ENCODE peak calls at places on chromosomes 3 and 15, in four cellular contexts. W, J, M and C are unnamed samples.

GRCh38 chr3:126916546-126916945 is 66.4 kb upstream of the PLXNA1 start:
- DNase-seq in W (no peak), J (no peak), M (no peak), C (no peak)

GRCh38 chr3:8328971-8329370 is 172.7 kb upstream of the LMCD1 start:
- DNase-seq in W (no peak), J (no peak), M (no peak), C (no peak)

GRCh38 chr3:38059597-38059996 is 20.6 kb downstream of the DLEC1 start:
- DNase-seq in W (no peak), J (no peak), M (no peak), C (no peak)

GRCh38 chr3:58691997-58692396 is 25.4 kb upstream of the FAM3D start:
- DNase-seq in W (no peak), J (no peak), M (peak), C (no peak)

GRCh38 chr3:139522421-139522820 is 17.1 kb downstream of the RBP1 start:
- DNase-seq in W (no peak), J (no peak), M (no peak), C (no peak)

GRCh38 chr3:129035360-129036233 is 25.0 kb upstream of the GP9 start:
- DNase-seq in W (no peak), J (no peak), M (no peak), C (no peak)

GRCh38 chr15:40239671-40240618 is 1.1 kb downstream of the PAK6 start:
- DNase-seq in W (no peak), J (no peak), M (no peak), C (no peak)

GRCh38 chr3:127052121-127052561 is 69.2 kb downstream of the PLXNA1 start:
- DNase-seq in W (no peak), J (no peak), M (no peak), C (no peak)

GRCh38 chr15:90762109-90762508 is 45.0 kb downstream of the BLM start:
- DNase-seq in W (no peak), J (no peak), M (peak), C (no peak)

GRCh38 chr3:11985866-11986265 is 18.3 kb upstream of the SYN2 start:
- DNase-seq in W (no peak), J (no peak), M (no peak), C (no peak)

GRCh38 chr3:16203031-16203430 is 28.6 kb downstream of the GALNT15 start:
- DNase-seq in W (no peak), J (no peak), M (peak), C (no peak)

GRCh38 chr15:70152070-70152480 is 54.4 kb upstream of the TLE3 start:
- DNase-seq in W (no peak), J (no peak), M (peak), C (no peak)

GRCh38 chr3:187748050-187748481 is 2.8 kb upstream of the BCL6 start:
- DNase-seq in W (peak), J (peak), M (peak), C (peak)

GRCh38 chr15:70672081-70672480 is 91.3 kb downstream of the UACA start:
- DNase-seq in W (no peak), J (no peak), M (no peak), C (no peak)

GRCh38 chr15:89441295-89441762 is 55.1 kb downstream of the RHCG start:
- DNase-seq in W (no peak), J (no peak), M (no peak), C (no peak)

GRCh38 chr15:68278345-68279217 is 1.0 kb downstream of the FEM1B start:
- DNase-seq in W (no peak), J (no peak), M (peak), C (no peak)

GRCh38 chr3:94345101-94345500 is 282.2 kb downstream of the NSUN3 start:
- DNase-seq in W (no peak), J (no peak), M (no peak), C (no peak)

GRCh38 chr15:95442107-95442719 is 888.3 kb upstream of the NR2F2 start:
- DNase-seq in W (no peak), J (no peak), M (no peak), C (no peak)